ENCODE peak calls at places on chromosomes 12 and 14, in four cellular contexts. W is GM03348; K is activated CD4-positive, alpha-beta T cell treated with anti-CD3 and anti-CD28 coated beads, Interleukin-2, amount 50 U/mL, for 1 hour; N is HCEC 1CT. X is an unnamed sample.

GRCh38 chr12:94792690-94793089 is 142.3 kb upstream of the TMCC3 start:
- DNase-seq in K (no peak), W (no peak), N (no peak), X (no peak)

GRCh38 chr12:119857036-119857435 is 20.1 kb downstream of the CIT start:
- DNase-seq in N (no peak), K (no peak), W (no peak), X (no peak)

GRCh38 chr14:32711103-32711680 is 227.5 kb upstream of the NPAS3 start:
- DNase-seq in N (peak), W (peak), K (no peak), X (peak)

GRCh38 chr12:70314145-70314544 is 51.9 kb upstream of the KCNMB4 start:
- DNase-seq in N (no peak), K (no peak), W (no peak), X (no peak)

GRCh38 chr12:80838024-80838658 is 99.6 kb downstream of the LIN7A start:
- DNase-seq in K (no peak), W (no peak), N (no peak), X (no peak)

GRCh38 chr12:16600525-16600924 is 5.4 kb downstream of the LMO3 start:
- DNase-seq in W (no peak), K (no peak), N (no peak), X (no peak)

GRCh38 chr12:46874642-46875041 is 48.8 kb upstream of the SLC38A4 start:
- DNase-seq in N (peak), K (no peak), W (peak), X (no peak)

GRCh38 chr12:88399811-88400210 is 180.5 kb downstream of the KITLG start:
- DNase-seq in N (no peak), W (no peak), K (no peak), X (no peak)

GRCh38 chr12:6399884-6400670 is 16.1 kb downstream of the LTBR start:
- DNase-seq in N (no peak), K (no peak), W (no peak), X (no peak)

GRCh38 chr14:75794615-75795038 is 133.6 kb downstream of the TTLL5 start:
- DNase-seq in N (peak), W (peak), K (no peak), X (peak)

GRCh38 chr12:6932766-6933165 is 5.0 kb downstream of the ATN1 start:
- DNase-seq in K (no peak), W (no peak), N (no peak), X (no peak)

GRCh38 chr12:51942501-51943000 is 8.9 kb upstream of the ACVR1B start:
- DNase-seq in N (no peak), K (no peak), W (no peak), X (no peak)

GRCh38 chr12:80509781-80510556 is 65.9 kb downstream of the PTPRQ start:
- DNase-seq in N (peak), K (no peak), W (peak), X (peak)

GRCh38 chr12:49027846-49028245 is 9.3 kb upstream of the PRKAG1 start:
- DNase-seq in N (no peak), W (no peak), K (no peak), X (no peak)

GRCh38 chr12:5200276-5201087 is 156.8 kb downstream of the KCNA5 start:
- DNase-seq in W (peak), K (no peak), N (no peak), X (peak)

GRCh38 chr12:47935196-47935595 is 28.2 kb upstream of the TMEM106C start:
- DNase-seq in W (peak), N (peak), K (no peak), X (peak)

GRCh38 chr12:106522708-106523107 is 60.1 kb upstream of the RFX4 start:
- DNase-seq in W (no peak), N (no peak), K (no peak), X (no peak)

GRCh38 chr14:38469156-38469555 is 213.3 kb upstream of the CLEC14A start:
- DNase-seq in W (peak), N (peak), K (no peak), X (peak)

GRCh38 chr12:48980953-48981756 is 3.0 kb downstream of the WNT1 start:
- DNase-seq in W (no peak), K (peak), N (no peak), X (no peak)

GRCh38 chr14:54398028-54398368 is 1.2 kb downstream of the CDKN3 start:
- DNase-seq in N (no peak), W (no peak), K (no peak), X (no peak)

GRCh38 chr12:104024348-104024747 is 25.6 kb downstream of the GLT8D2 start:
- DNase-seq in K (no peak), W (no peak), N (no peak), X (no peak)

GRCh38 chr12:2693204-2693860 is 101.4 kb upstream of the FKBP4 start:
- DNase-seq in W (no peak), K (no peak), N (no peak), X (no peak)

X was measured in stromal cell of bone marrow.